ENCODE peak calls at places on chromosome 16, in ten cellular contexts. M is heart left ventricle, N is lung, J is cardiac muscle cell, S is heart right ventricle, X is pancreas, Z is OCI-LY7, P is A549, H is left ventricle myocardium inferior, Y is endodermal cell. U is an unnamed sample.

GRCh38 chr16:73781297-73781696 is 515.3 kb upstream of the PSMD7 start:
- DNase-seq in S (no peak), Y (no peak), P (no peak), Z (no peak), H (no peak), X (no peak), J (no peak), N (no peak), M (no peak), U (no peak)

GRCh38 chr16:68737046-68737729 is at the start of gene CDH1:
- DNase-seq in Z (no peak), Y (peak; percentile 98), P (no peak), M (no peak), X (peak; percentile 98), J (no peak), S (no peak), H (no peak), N (peak; percentile 93), U (peak; percentile 98)

GRCh38 chr16:85623997-85624601 is 11.0 kb downstream of the GSE1 start:
- DNase-seq in Y (no peak), M (no peak), Z (no peak), J (no peak), X (no peak), P (no peak), H (no peak), S (no peak), N (no peak), U (no peak)

GRCh38 chr16:75065149-75065807 is 51.3 kb downstream of the LDHD start:
- DNase-seq in P (peak; percentile 33), H (no peak), S (no peak), Y (no peak), X (no peak), M (no peak), Z (no peak), J (no peak), N (no peak), U (peak; percentile 47)

GRCh38 chr16:72042157-72042660 is 12.1 kb upstream of the HP start:
- DNase-seq in Y (no peak), H (no peak), S (no peak), J (no peak), M (no peak), Z (no peak), X (peak; percentile 41), P (no peak), N (no peak), U (no peak)

GRCh38 chr16:4364196-4365013 is 7.2 kb upstream of the VASN start:
- DNase-seq in M (no peak), X (peak; percentile 52), H (no peak), Z (no peak), J (no peak), Y (no peak), N (no peak), P (no peak), S (no peak), U (no peak)

GRCh38 chr16:709651-710499 is 4.3 kb upstream of the FBXL16 start:
- DNase-seq in N (no peak), Z (no peak), Y (peak; percentile 80), J (peak; percentile 85), S (peak; percentile 65), M (peak; percentile 75), H (no peak), X (no peak), P (peak; percentile 83), U (no peak)

GRCh38 chr16:2026461-2027023 is at the start of gene NHERF2:
- DNase-seq in M (peak; percentile 62), N (no peak), H (peak; percentile 55), X (peak; percentile 63), P (no peak), S (peak; percentile 40), J (peak; percentile 31), Y (peak; percentile 78), Z (no peak), U (peak; percentile 46)

GRCh38 chr16:85413713-85414663 is 199.1 kb upstream of the GSE1 start:
- DNase-seq in Z (peak; percentile 14), M (no peak), S (no peak), X (no peak), Y (no peak), J (no peak), H (no peak), P (no peak), N (no peak), U (no peak)

GRCh38 chr16:11681977-11682654 is 13.9 kb downstream of the SNN start:
- DNase-seq in J (no peak), H (no peak), M (no peak), N (no peak), X (no peak), Y (no peak), S (no peak), Z (peak; percentile 94), P (no peak), U (no peak)

GRCh38 chr16:64910351-64910750 is 211.5 kb downstream of the CDH11 start:
- DNase-seq in S (peak; percentile 77), M (peak; percentile 80), H (peak; percentile 57), X (no peak), Y (peak; percentile 59), P (peak; percentile 16), Z (no peak), J (peak; percentile 94), N (no peak), U (no peak)

GRCh38 chr16:379961-380836 is 1.6 kb downstream of the PGAP6 start:
- DNase-seq in X (peak; percentile 31), S (no peak), J (no peak), H (no peak), Y (no peak), M (no peak), Z (no peak), P (no peak), N (no peak), U (no peak)

GRCh38 chr16:31466381-31466841 is 5.5 kb upstream of the TGFB1I1 start:
- DNase-seq in M (no peak), Z (no peak), N (no peak), H (no peak), J (no peak), X (no peak), S (no peak), P (no peak), Y (no peak), U (no peak)

GRCh38 chr16:31467151-31467550 is 4.8 kb upstream of the TGFB1I1 start:
- DNase-seq in Z (peak; percentile 59), H (no peak), M (no peak), N (no peak), P (no peak), Y (no peak), X (no peak), S (no peak), J (peak; percentile 65), U (no peak)

GRCh38 chr16:31470615-31471014 is 1.3 kb upstream of the TGFB1I1 start:
- DNase-seq in P (no peak), N (no peak), X (no peak), S (no peak), Z (no peak), Y (no peak), M (no peak), H (no peak), J (no peak), U (no peak)

GRCh38 chr16:31465788-31466370 is 6.1 kb upstream of the TGFB1I1 start:
- DNase-seq in Y (no peak), Z (no peak), J (no peak), P (no peak), N (no peak), S (no peak), X (no peak), H (no peak), M (no peak), U (no peak)

DNA sequence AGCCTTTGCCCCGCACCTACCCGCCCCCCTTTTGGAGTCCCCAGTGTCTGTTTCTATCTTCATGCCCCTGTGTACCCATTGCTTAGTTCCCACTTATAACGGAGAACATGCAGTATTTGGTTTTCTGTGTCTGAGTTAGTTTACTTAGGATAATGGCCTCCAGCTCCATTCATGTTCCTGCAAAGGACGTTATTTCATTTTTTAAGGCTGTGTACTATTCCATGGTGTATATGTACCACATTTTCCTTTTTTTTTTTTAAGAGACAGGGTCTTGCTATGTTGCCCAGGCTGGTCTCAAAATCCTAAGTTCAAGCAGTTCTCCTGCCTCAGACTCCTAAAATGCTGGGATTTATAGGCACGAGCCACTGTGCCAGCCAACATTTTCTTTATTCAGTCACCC is 4.1 kb upstream of the TGFB1I1 start:
- DNase-seq in M (no peak), Z (no peak), H (no peak), P (no peak), S (no peak), Y (no peak), X (no peak), N (no peak), J (no peak), U (no peak)
- H3K4me1 ChIP-seq in M (peaks cover 8% of the 10 kb centered on the region), Z (peaks cover 10% of the 10 kb centered on the region), H (peaks cover 23% of the 10 kb centered on the region), P (peaks cover 9% of the 10 kb centered on the region), S (peaks cover 8% of the 10 kb centered on the region), Y (no peaks in the 10 kb centered on the region), X (no peaks in the 10 kb centered on the region), N (no peaks in the 10 kb centered on the region), J (peaks cover 7% of the 10 kb centered on the region), U (peaks cover 7% of the 10 kb centered on the region)

GRCh38 chr16:67562526-67562917 is at the start of gene CTCF:
- DNase-seq in H (peak; percentile 84), Z (peak; percentile 91), X (peak; percentile 88), P (peak; percentile 84), M (peak; percentile 89), Y (no peak), N (peak; percentile 79), J (peak; percentile 90), S (peak; percentile 83), U (peak; percentile 85)
- TF ChIP-seq CTCF in H (peak; percentile 69), Z (peak; percentile 65), X (peak; percentile 40), P (peak; percentile 93), M (peak; percentile 70), Y (peak; percentile 64), N (peak; percentile 22), J (peak; percentile 51), S (peak; percentile 37), U (peak; percentile 96)

DNA sequence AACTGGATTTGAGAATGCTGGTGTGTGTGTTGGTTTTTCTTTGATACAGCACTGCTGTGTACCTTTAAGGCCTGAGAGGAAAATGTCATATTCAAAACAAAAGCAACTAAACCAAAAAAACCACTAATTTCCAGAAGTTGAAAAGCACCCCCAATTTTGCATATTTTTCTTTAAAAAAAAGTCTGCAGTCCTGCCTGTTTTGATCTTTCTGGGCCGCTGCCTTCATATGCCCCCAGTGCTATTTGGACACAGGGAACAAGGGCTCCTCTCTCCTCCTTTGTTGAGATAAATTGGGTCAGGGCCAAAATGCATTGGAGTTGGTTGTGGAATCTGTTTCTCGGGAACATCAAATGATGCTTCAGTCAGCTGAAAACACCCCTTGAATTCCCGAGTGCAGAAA is 26.9 kb downstream of the GPT2 start:
- DNase-seq in Z (no peak), H (no peak), M (no peak), X (no peak), Y (no peak), N (no peak), J (no peak), P (no peak), S (no peak), U (no peak)
- H3K4me1 ChIP-seq in Z (peaks cover 8% of the 10 kb centered on the region), H (peaks cover 10% of the 10 kb centered on the region), M (no peaks in the 10 kb centered on the region), X (no peaks in the 10 kb centered on the region), Y (no peaks in the 10 kb centered on the region), N (no peaks in the 10 kb centered on the region), J (no peaks in the 10 kb centered on the region), P (no peaks in the 10 kb centered on the region), S (no peaks in the 10 kb centered on the region), U (no peaks in the 10 kb centered on the region)

DNA sequence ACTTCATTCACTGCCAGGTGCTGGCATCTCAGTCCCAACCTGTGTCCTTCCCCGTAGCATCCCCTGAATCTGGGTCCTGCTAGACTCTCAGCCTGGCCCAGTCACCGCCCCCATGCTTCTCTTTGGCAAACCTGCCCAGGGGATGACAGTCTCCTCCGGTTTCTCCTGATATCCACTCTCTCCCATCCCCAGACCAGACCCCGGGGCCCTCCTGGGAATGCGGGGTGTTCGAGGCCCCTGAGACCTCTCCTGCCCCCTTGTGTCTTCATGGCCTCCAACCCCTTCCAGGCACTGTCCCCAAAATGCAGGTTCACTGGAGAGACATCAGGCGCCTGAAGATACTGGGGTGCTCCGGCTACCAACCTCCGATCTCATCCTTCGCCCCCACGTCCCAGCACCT is 544 bp downstream of the STX1B start:
- DNase-seq in S (no peak), H (no peak), N (no peak), Z (no peak), P (no peak), X (no peak), J (no peak), Y (no peak), M (peak; percentile 14), U (no peak)
- TF ChIP-seq CTCF in S (no peak), H (no peak), N (no peak), Z (no peak), P (no peak), X (no peak), J (no peak), Y (no peak), M (no peak), U (no peak)

U was measured in thyroid gland.